ENCODE peak calls at places on chromosomes 4 and X, in eight cellular contexts. N, W, K, P, T, V, O and J are unnamed samples. For H3K27me3, the result is how much of the 10 kb centered on the place peaks cover.

GRCh38 chr4:142405021-142405991 is 440.8 kb downstream of the INPP4B start:
- DNase-seq in P (peak), K (no peak), N (peak), W (peak), T (peak), V (peak), O (peak), J (peak)

GRCh38 chr4:99847362-99847976 is 30.8 kb downstream of the DAPP1 start:
- DNase-seq in T (no peak), O (no peak), K (no peak), V (no peak), N (no peak), P (no peak), W (no peak), J (no peak)

GRCh38 chr4:123380728-123381716 is 15.6 kb upstream of the SPRY1 start:
- DNase-seq in W (no peak), T (no peak), N (no peak), P (no peak), V (no peak), K (no peak), O (no peak), J (no peak)

GRCh38 chr4:15659768-15660394 is 4.7 kb upstream of the FBXL5 start:
- DNase-seq in V (peak), P (peak), N (no peak), O (no peak), K (no peak), W (no peak), T (no peak), J (no peak)

GRCh38 chr4:70754470-70754869 is 32.7 kb downstream of the RUFY3 start:
- DNase-seq in P (no peak), K (no peak), W (no peak), T (no peak), N (no peak), V (no peak), O (no peak), J (no peak)

GRCh38 chrX:135345328-135345645 is 36.0 kb downstream of the ETDC start:
- DNase-seq in V (no peak), W (peak), P (peak), O (peak), T (no peak), N (peak), K (no peak), J (peak)

GRCh38 chrX:9805956-9806355 is 19.7 kb downstream of the SHROOM2 start:
- DNase-seq in P (no peak), O (no peak), W (no peak), V (no peak), K (no peak), T (no peak), N (no peak), J (no peak)

GRCh38 chr4:56863441-56864129 is 42.1 kb upstream of the SPINK2 start:
- DNase-seq in O (no peak), W (no peak), N (no peak), V (no peak), K (no peak), P (peak), T (no peak), J (no peak)

GRCh38 chrX:101659601-101660063 is at the start of gene ARMCX2:
- DNase-seq in P (no peak), T (no peak), K (no peak), N (peak), O (peak), W (peak), V (peak), J (peak)

GRCh38 chrX:71184803-71185495 is 38.1 kb upstream of the GJB1 start:
- DNase-seq in P (no peak), N (no peak), W (peak), T (no peak), V (peak), O (no peak), K (no peak), J (no peak)

GRCh38 chr4:19694829-19695228 is 556.9 kb upstream of the SLIT2 start:
- DNase-seq in W (no peak), T (no peak), O (no peak), N (peak), P (no peak), K (no peak), V (no peak), J (no peak)

DNA sequence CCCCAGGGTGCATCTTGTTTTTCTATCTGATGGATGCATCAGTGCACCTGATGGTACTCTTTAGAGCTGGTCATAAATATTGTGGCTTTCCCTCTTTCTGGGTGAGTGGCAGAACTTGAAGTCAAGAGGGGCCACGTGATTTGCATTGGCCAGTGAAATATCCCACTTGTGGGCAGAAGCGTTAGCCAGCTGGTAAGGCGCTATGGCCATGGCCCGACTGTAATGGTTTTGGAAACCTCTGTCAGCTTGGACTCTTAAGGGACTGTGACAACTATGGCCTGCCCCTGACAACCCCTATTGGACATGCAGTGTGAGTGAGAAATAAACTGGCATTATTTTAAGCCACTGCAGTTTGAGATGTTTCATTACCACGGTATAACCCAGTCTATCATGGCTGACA is 72.8 kb downstream of the SEL1L3 start:
- DNase-seq in P (no peak), V (no peak), W (no peak), K (no peak), T (no peak), O (no peak), N (no peak), J (no peak)
- H3K27me3 ChIP-seq in P (under half), V (under half), W (under half), K (under half), T (under half), O (under half), N (under half), J (under half)

GRCh38 chr4:40196724-40197281 is at the start of gene RHOH:
- DNase-seq in W (no peak), V (no peak), T (peak), O (no peak), K (no peak), N (no peak), P (no peak), J (peak)

GRCh38 chr4:40193578-40193977 is 3.3 kb upstream of the RHOH start:
- DNase-seq in T (no peak), O (no peak), P (no peak), W (no peak), N (no peak), K (no peak), V (no peak), J (no peak)

GRCh38 chr4:40196260-40196659 is 571 bp upstream of the RHOH start:
- DNase-seq in P (no peak), V (no peak), O (no peak), T (no peak), K (no peak), N (no peak), W (no peak), J (no peak)

GRCh38 chr4:40194602-40195161 is 2.1 kb upstream of the RHOH start:
- DNase-seq in K (no peak), T (peak), W (no peak), P (no peak), V (no peak), O (no peak), N (no peak), J (no peak)

DNA sequence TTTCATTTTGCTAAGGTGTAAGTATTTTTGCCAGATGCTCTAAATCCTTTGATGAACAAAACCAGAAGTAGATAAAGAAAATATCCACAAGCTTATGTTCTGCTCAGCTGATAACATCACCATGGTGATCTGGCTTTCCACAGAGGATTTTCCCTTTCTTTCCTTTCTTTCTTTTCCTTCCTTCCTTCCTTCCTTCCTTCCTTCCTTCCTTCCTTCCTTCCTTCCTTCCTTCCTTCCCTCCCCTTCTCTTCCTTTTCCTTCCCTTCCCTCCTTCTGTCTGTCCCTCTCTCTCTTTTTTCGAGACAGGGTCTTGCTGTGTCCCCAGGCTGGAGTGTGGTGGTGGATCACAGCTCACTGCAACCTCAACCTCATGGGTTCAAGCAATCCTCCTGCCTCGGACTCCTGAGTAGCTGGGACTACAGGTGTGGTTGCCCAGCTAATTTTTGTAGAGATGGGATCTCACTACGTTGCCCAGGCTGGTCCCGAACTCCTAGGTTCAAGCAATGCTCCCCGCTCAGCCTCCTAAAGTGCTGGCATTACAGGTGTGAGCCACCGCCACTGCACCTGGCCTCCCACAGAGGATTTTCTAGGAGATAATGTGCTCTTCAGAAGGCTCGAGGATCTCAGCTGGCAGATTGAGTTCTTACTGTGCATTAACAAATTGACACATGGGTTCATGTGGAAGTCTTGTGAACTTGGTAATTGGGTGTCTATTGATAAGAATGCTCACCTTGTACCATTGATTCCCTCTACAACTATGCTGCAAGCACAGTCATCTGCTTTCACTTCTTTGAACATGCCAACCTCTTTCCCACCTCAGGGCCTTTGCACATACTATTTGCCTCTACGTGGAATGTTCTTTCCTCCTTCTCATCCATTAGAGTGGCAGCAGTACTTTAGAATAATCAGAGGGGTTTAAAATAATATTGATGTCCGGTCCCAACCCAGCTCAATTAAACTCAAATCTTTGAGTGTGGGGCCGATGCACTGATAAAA is 1.4 kb upstream of the RHOH start:
- DNase-seq in N (no peak), V (no peak), K (no peak), P (no peak), O (no peak), T (no peak), W (no peak), J (no peak)
- H3K4me3 ChIP-seq in N (no peak), V (no peak), K (no peak), P (no peak), O (no peak), T (peak), W (no peak), J (no peak)

GRCh38 chrX:8730812-8731578 is 942 bp downstream of the ANOS1 start:
- DNase-seq in K (no peak), T (no peak), W (peak), O (no peak), N (peak), P (peak), V (no peak), J (no peak)
- H3K27me3 ChIP-seq in K (under half), T (under half), W (under half), O (under half), N (under half), P (under half), V (under half), J (under half)

GRCh38 chr4:2402941-2403340 is 15.5 kb downstream of the ZFYVE28 start:
- DNase-seq in K (no peak), V (no peak), T (no peak), N (no peak), O (no peak), P (no peak), W (no peak), J (no peak)
- H3K4me3 ChIP-seq in K (peak), V (no peak), T (peak), N (no peak), O (no peak), P (no peak), W (no peak), J (peak)

DNA sequence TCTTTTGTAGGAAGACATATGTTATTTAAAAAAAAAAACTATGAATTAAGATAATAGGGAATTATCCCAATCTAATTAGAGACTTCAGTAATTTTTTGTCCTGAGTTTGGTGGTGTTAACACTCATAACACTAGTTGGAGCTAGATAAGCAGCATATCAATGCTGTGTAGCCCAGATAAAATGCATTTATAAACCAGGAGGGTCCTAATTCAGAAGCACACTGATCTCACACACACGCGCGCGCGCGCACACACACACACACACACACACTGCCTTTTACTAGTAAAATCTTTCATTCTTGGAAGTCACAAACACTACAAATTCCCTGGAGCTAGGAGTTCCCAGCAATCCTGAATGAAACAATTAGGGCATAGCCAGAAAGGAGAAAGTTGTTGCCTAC is 3.2 kb downstream of the UNC5C start:
- DNase-seq in O (no peak), T (no peak), V (no peak), P (peak), N (peak), W (no peak), K (no peak), J (no peak)
- H3K27me3 ChIP-seq in O (under half), T (under half), V (under half), P (under half), N (under half), W (under half), K (under half), J (under half)